ENCODE peak calls at places on chromosomes 4 and X, in four cellular contexts. R is NCI-H2107, Y is cardiac fibroblast, V is hippocampal formation. D is an unnamed sample.
A peak's percentile ranks its signal among the peaks of the same experiment; 100 is the strongest.

GRCh38 chr4:154707877-154708276 is 35.9 kb upstream of the LRAT start:
- DNase-seq in R (no peak), Y (no peak), V (peak; percentile 12), D (no peak)

GRCh38 chrX:431032-431431 is 44.3 kb upstream of the PPP2R3B start:
- DNase-seq in R (no peak), Y (no peak), V (no peak), D (no peak)

GRCh38 chrX:39814391-39814790 is 283.4 kb downstream of the BCOR start:
- DNase-seq in R (peak; percentile 17), Y (peak; percentile 53), V (no peak), D (peak; percentile 36)

GRCh38 chrX:13485167-13485566 is 84.2 kb upstream of the EGFL6 start:
- DNase-seq in R (no peak), Y (no peak), V (no peak), D (no peak)

GRCh38 chr4:87353592-87353991 is 30.9 kb upstream of the HSD17B13 start:
- DNase-seq in R (no peak), Y (peak; percentile 79), V (peak; percentile 11), D (peak; percentile 73)

GRCh38 chr4:14023036-14023435 is 395.5 kb upstream of the BOD1L1 start:
- DNase-seq in R (no peak), Y (peak; percentile 45), V (no peak), D (no peak)

GRCh38 chr4:179664628-179665027 is 2222.4 kb upstream of the AGA start:
- DNase-seq in R (no peak), Y (no peak), V (no peak), D (no peak)

GRCh38 chrX:137234651-137235402 is 201.0 kb upstream of the GPR101 start:
- DNase-seq in R (no peak), Y (no peak), V (no peak), D (no peak)

GRCh38 chrX:39367429-39367828 is 566.2 kb downstream of the MID1IP1 start:
- DNase-seq in R (no peak), Y (no peak), V (no peak), D (no peak)

GRCh38 chrX:7372843-7373525 is 225.0 kb upstream of the PUDP start:
- DNase-seq in R (no peak), Y (peak; percentile 79), V (no peak), D (peak; percentile 17)

GRCh38 chrX:5998901-5999300 is 229.8 kb downstream of the NLGN4X start:
- DNase-seq in R (no peak), Y (no peak), V (no peak), D (no peak)

GRCh38 chrX:121504148-121504547 is 456.7 kb downstream of the GLUD2 start:
- DNase-seq in R (no peak), Y (no peak), V (no peak), D (no peak)

GRCh38 chr4:2182981-2183380 is 58.9 kb downstream of the HAUS3 start:
- DNase-seq in R (no peak), Y (peak; percentile 16), V (no peak), D (no peak)

D was measured in myocyte.